ENCODE peak calls at places on chromosome 1, in six cellular contexts. X is HuH-7.5; U is HS-27A; I is DMS79 treated with DMSO at 0.1 percent for 48 hours; Z is stimulated activated CD4-positive, alpha-beta T cell treated with anti-CD3 and anti-CD28 coated beads, Interleukin-1b, Interleukin-23, amount 100 ng/mL, for 4 hours; B is OCI-LY7. L is an unnamed sample.

GRCh38 chr1:147539122-147539575 is 2.2 kb upstream of the BCL9 start:
- DNase-seq in B (no peak), Z (no peak), U (no peak), I (peak), X (no peak), L (peak)

GRCh38 chr1:19033516-19033840 is 77.0 kb upstream of the IFFO2 start:
- DNase-seq in X (no peak), U (no peak), I (no peak), B (no peak), Z (no peak), L (no peak)

GRCh38 chr1:22790232-22791008 is 79.8 kb downstream of the EPHB2 start:
- DNase-seq in Z (no peak), X (no peak), U (no peak), B (no peak), I (no peak), L (peak)

GRCh38 chr1:180572745-180573144 is 14.0 kb downstream of the OVAAL start:
- DNase-seq in Z (no peak), B (no peak), X (no peak), U (no peak), I (no peak), L (no peak)

GRCh38 chr1:184905601-184906322 is 68.5 kb downstream of the NIBAN1 start:
- DNase-seq in X (peak), Z (no peak), B (no peak), U (no peak), I (peak), L (no peak)

GRCh38 chr1:169670836-169671235 is 40.6 kb downstream of the SELL start:
- DNase-seq in X (no peak), I (no peak), Z (no peak), U (no peak), B (no peak), L (no peak)

GRCh38 chr1:168506204-168506819 is 37.5 kb downstream of the XCL2 start:
- DNase-seq in B (no peak), U (peak), Z (no peak), X (no peak), I (no peak), L (no peak)

GRCh38 chr1:222529181-222529580 is 18.7 kb downstream of the HHIPL2 start:
- DNase-seq in Z (no peak), I (no peak), B (no peak), U (no peak), X (no peak), L (no peak)

GRCh38 chr1:208201241-208201640 is 42.9 kb downstream of the PLXNA2 start:
- DNase-seq in B (no peak), U (peak), Z (no peak), X (no peak), I (no peak), L (peak)

GRCh38 chr1:50422675-50422945 is 633 bp downstream of the DMRTA2 start:
- DNase-seq in X (no peak), I (no peak), Z (no peak), U (no peak), B (no peak), L (no peak)

GRCh38 chr1:227317541-227318002 is 720 bp downstream of the CDC42BPA start:
- DNase-seq in X (peak), U (no peak), I (peak), B (no peak), Z (no peak), L (peak)

GRCh38 chr1:203564024-203564423 is 62.6 kb upstream of the ATP2B4 start:
- DNase-seq in U (no peak), B (no peak), X (no peak), I (no peak), Z (no peak), L (no peak)

L was measured in heart left ventricle.